ENCODE peak calls at places on chromosome 19, in nine cellular contexts. H is BE2C, T is psoas muscle, O is HFF-Myc, W is A673, F is left lung, Z is testis, K is lower lobe of right lung, E is ovary. R is an unnamed sample.

GRCh38 chr19:35790981-35791813 is 15.8 kb downstream of the ARHGAP33 start:
- DNase-seq in K (no peak), T (no peak), H (no peak), Z (no peak), W (no peak), F (no peak), E (no peak), O (no peak), R (no peak)

GRCh38 chr19:29562299-29563297 is 36.8 kb downstream of the VSTM2B start:
- DNase-seq in E (no peak), H (no peak), K (no peak), F (no peak), O (no peak), Z (no peak), T (no peak), W (no peak), R (no peak)

GRCh38 chr19:4744451-4745170 is 21.0 kb upstream of the DPP9 start:
- DNase-seq in H (no peak), E (peak; percentile 80), F (peak; percentile 50), O (peak; percentile 56), W (peak; percentile 64), T (no peak), Z (peak; percentile 91), K (no peak), R (peak; percentile 70)

GRCh38 chr19:35519291-35519690 is 5.8 kb upstream of the DMKN start:
- DNase-seq in K (no peak), F (no peak), T (no peak), O (no peak), Z (no peak), H (no peak), E (no peak), W (no peak), R (no peak)

GRCh38 chr19:51093510-51094345 is 11.0 kb upstream of the KLK14 start:
- DNase-seq in Z (no peak), O (no peak), W (no peak), K (no peak), T (no peak), F (no peak), H (no peak), E (no peak), R (no peak)

GRCh38 chr19:34664168-34664567 is 12.8 kb downstream of the SCGB2B2 start:
- DNase-seq in E (no peak), H (no peak), F (no peak), Z (no peak), K (no peak), O (no peak), W (no peak), T (peak; percentile 68), R (no peak)

GRCh38 chr19:18278521-18279265 is 2.7 kb downstream of the JUND start:
- DNase-seq in O (no peak), T (no peak), W (no peak), H (no peak), Z (no peak), K (no peak), F (no peak), E (peak; percentile 68), R (no peak)

GRCh38 chr19:30649934-30650614 is 277.9 kb downstream of the ZNF536 start:
- DNase-seq in F (no peak), T (no peak), W (peak; percentile 80), Z (peak; percentile 70), E (no peak), H (peak; percentile 59), O (peak; percentile 19), K (no peak), R (no peak)

GRCh38 chr19:56117889-56118288 is 3.2 kb downstream of the ZNF787 start:
- DNase-seq in E (no peak), H (no peak), O (no peak), Z (no peak), K (peak; percentile 33), W (no peak), F (no peak), T (no peak), R (no peak)

GRCh38 chr19:50178320-50178719 is 15.2 kb upstream of the IZUMO2 start:
- DNase-seq in Z (no peak), O (no peak), K (no peak), W (no peak), T (no peak), H (no peak), E (no peak), F (no peak), R (no peak)

GRCh38 chr19:22708983-22709382 is 74.9 kb downstream of the ZNF492 start:
- DNase-seq in T (no peak), H (no peak), O (no peak), K (no peak), W (no peak), F (no peak), E (no peak), Z (peak; percentile 20), R (no peak)

GRCh38 chr19:39820696-39821095 is 13.3 kb downstream of the DYRK1B start:
- DNase-seq in F (no peak), O (no peak), E (no peak), T (no peak), H (no peak), W (no peak), K (no peak), Z (no peak), R (no peak)

GRCh38 chr19:43625918-43626579 is 6.6 kb upstream of the ZNF428 start:
- DNase-seq in O (no peak), W (peak; percentile 40), H (peak; percentile 77), K (no peak), F (no peak), Z (no peak), T (no peak), E (peak; percentile 29), R (no peak)

GRCh38 chr19:58277748-58278147 is 1.0 kb upstream of the ZNF8 start:
- DNase-seq in H (no peak), K (no peak), W (no peak), T (no peak), Z (no peak), O (no peak), F (no peak), E (no peak), R (no peak)

GRCh38 chr19:47240561-47240960 is 9.6 kb upstream of the BBC3 start:
- DNase-seq in F (no peak), K (no peak), T (peak; percentile 59), O (no peak), E (no peak), W (no peak), Z (no peak), H (no peak), R (no peak)

GRCh38 chr19:47241919-47242644 is 11.1 kb upstream of the BBC3 start:
- DNase-seq in W (no peak), K (no peak), E (no peak), F (no peak), T (no peak), Z (no peak), O (no peak), H (no peak), R (no peak)

GRCh38 chr19:47240996-47241918 is 10.3 kb upstream of the BBC3 start:
- DNase-seq in Z (peak; percentile 50), H (peak; percentile 78), W (peak; percentile 64), E (peak; percentile 75), O (no peak), T (peak; percentile 74), F (peak; percentile 79), K (peak; percentile 83), R (no peak)

GRCh38 chr19:47239610-47240296 is 8.8 kb upstream of the BBC3 start:
- DNase-seq in K (peak; percentile 65), E (peak; percentile 51), Z (peak; percentile 66), W (peak; percentile 71), O (no peak), T (peak; percentile 65), H (peak; percentile 95), F (no peak), R (no peak)

GRCh38 chr19:47239152-47239551 is 8.2 kb upstream of the BBC3 start:
- DNase-seq in E (no peak), O (no peak), F (no peak), W (no peak), Z (no peak), H (no peak), K (no peak), T (no peak), R (no peak)
- H3K4me3 ChIP-seq in E (no peak overlapping the region), O (peak overlapping the region; percentile 31), F (no peak overlapping the region), W (no peak overlapping the region), Z (no peak overlapping the region), H (peak overlapping the region; percentile 49), K (peak overlapping the region; percentile 34), T (peak overlapping the region; percentile 51), R (peak overlapping the region; percentile 29)

GRCh38 chr19:54030895-54031586 is 32.7 kb downstream of the VSTM1 start:
- DNase-seq in K (no peak), O (no peak), W (peak; percentile 66), H (no peak), Z (no peak), E (no peak), F (no peak), T (no peak), R (no peak)
- TF ChIP-seq CTCF in K (peak; percentile 26), O (peak; percentile 63), W (peak; percentile 75), H (peak; percentile 59), Z (no peak), E (no peak), F (no peak), T (no peak), R (peak; percentile 70)

DNA sequence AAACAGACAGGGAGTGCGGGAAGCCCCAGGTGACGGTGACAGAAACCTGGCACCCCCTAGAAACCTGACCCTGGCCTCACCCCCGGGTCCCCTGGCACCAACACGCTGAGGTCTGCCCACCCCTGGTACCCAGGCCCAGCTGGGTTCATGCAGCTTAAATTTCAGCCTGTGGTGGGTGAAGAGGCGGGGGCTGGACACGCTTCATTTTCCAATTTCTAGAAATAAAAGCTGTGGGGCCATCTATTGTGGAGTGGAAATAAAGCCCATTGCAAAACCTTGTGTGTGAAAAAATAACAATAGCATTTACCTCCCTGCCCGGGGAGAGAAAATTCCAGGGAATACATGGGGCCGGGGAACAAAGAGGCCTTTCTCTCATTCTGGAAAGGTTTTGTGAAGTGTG is 7.5 kb upstream of the FUT5 start:
- DNase-seq in K (no peak), F (no peak), W (no peak), T (no peak), O (no peak), H (no peak), Z (no peak), E (no peak), R (no peak)
- H3K4me3 ChIP-seq in K (no peak overlapping the region), F (no peak overlapping the region), W (no peak overlapping the region), T (no peak overlapping the region), O (no peak overlapping the region), H (no peak overlapping the region), Z (no peak overlapping the region), E (no peak overlapping the region), R (no peak overlapping the region)

DNA sequence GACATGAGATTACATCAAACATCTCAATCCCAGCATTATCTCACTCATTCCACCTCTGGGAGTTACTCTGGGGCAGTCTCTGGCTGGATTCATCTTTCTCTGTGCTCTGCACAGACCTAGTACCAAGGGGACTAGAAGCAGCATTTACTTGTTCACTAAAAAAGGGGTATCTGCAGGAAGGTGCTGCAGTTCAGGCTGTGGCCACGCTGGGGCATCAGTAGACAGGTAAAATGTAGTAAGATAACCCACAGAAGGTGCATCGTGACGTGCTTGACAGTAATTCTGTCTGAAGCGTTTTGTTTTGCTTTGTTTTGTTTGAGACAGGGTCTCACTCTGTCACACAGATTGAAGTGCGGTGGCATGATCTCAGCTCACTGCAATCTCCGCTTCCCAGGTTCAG is 29.3 kb downstream of the ZNF564 start:
- DNase-seq in Z (no peak), H (peak; percentile 34), O (no peak), W (no peak), E (no peak), T (no peak), F (no peak), K (no peak), R (no peak)
- TF ChIP-seq CTCF in Z (no peak), H (peak; percentile 53), O (no peak), W (no peak), E (no peak), T (no peak), F (no peak), K (no peak), R (no peak)

GRCh38 chr19:10516671-10517286 is 468 bp downstream of the S1PR5 start:
- DNase-seq in F (no peak), T (no peak), E (no peak), W (no peak), H (no peak), Z (no peak), O (no peak), K (no peak), R (no peak)
- H3K4me3 ChIP-seq in F (no peak overlapping the region), T (peak overlapping the region; percentile 52), E (no peak overlapping the region), W (peak overlapping the region; percentile 53), H (no peak overlapping the region), Z (peak overlapping the region; percentile 45), O (no peak overlapping the region), K (peak overlapping the region; percentile 43), R (peak overlapping the region; percentile 30)